ENCODE peak calls at places on chromosomes 4 and X, in nine cellular contexts. N is HFF-Myc, Z is astrocyte of the spinal cord, C is GM12864, D is HL-60, L is foreskin fibroblast, P is BJ, B is GM12865, K is OCI-LY7. X is an unnamed sample.

GRCh38 chr4:150080335-150080734 is 2.1 kb downstream of the DCLK2 start:
- DNase-seq in N (peak), Z (peak), C (no peak), D (no peak), L (peak), P (no peak), B (no peak), K (no peak), X (no peak)

GRCh38 chrX:120562569-120562926 is 1.8 kb upstream of the CUL4B start:
- DNase-seq in N (no peak), Z (no peak), C (no peak), D (no peak), L (peak), P (no peak), B (no peak), K (no peak), X (no peak)

GRCh38 chr4:168863719-168864632 is 146.1 kb downstream of the CBR4 start:
- DNase-seq in N (no peak), Z (no peak), C (no peak), D (no peak), L (peak), P (no peak), B (no peak), K (no peak), X (no peak)

GRCh38 chr4:149168645-149169044 is 647.0 kb downstream of the IQCM start:
- DNase-seq in N (no peak), Z (no peak), C (no peak), D (no peak), L (no peak), P (no peak), B (no peak), K (no peak), X (no peak)

GRCh38 chr4:138488527-138488926 is 246.4 kb upstream of the SLC7A11 start:
- DNase-seq in N (no peak), Z (no peak), C (no peak), D (no peak), L (no peak), P (no peak), B (no peak), K (no peak), X (no peak)

GRCh38 chr4:119579823-119580222 is 48.8 kb downstream of the PDE5A start:
- DNase-seq in N (no peak), Z (no peak), C (no peak), D (no peak), L (no peak), P (no peak), B (no peak), K (no peak), X (no peak)

GRCh38 chrX:125289920-125290319 is 29.8 kb upstream of the TEX13C start:
- DNase-seq in N (no peak), Z (peak), C (no peak), D (no peak), L (no peak), P (no peak), B (no peak), K (no peak), X (no peak)

GRCh38 chr4:52748432-52748831 is 2.8 kb downstream of the ERVMER34-1 start:
- DNase-seq in N (no peak), Z (no peak), C (peak), D (no peak), L (no peak), P (no peak), B (peak), K (no peak), X (no peak)

GRCh38 chr4:18404642-18405041 is 383.1 kb upstream of the LCORL start:
- DNase-seq in N (no peak), Z (no peak), C (no peak), D (no peak), L (no peak), P (no peak), B (peak), K (no peak), X (no peak)

GRCh38 chr4:54708339-54709279 is 50.9 kb downstream of the KIT start:
- DNase-seq in N (no peak), Z (no peak), C (no peak), D (no peak), L (no peak), P (no peak), B (no peak), K (no peak), X (no peak)

GRCh38 chrX:100407784-100408642 is 2.1 kb downstream of the PCDH19 start:
- DNase-seq in N (no peak), Z (no peak), C (no peak), D (no peak), L (no peak), P (no peak), B (no peak), K (no peak), X (no peak)

GRCh38 chr4:54473077-54473545 is 184.6 kb upstream of the KIT start:
- DNase-seq in N (peak), Z (no peak), C (no peak), D (no peak), L (peak), P (no peak), B (no peak), K (no peak), X (no peak)

GRCh38 chr4:146029939-146030710 is 91.5 kb upstream of the ZNF827 start:
- DNase-seq in N (no peak), Z (no peak), C (peak), D (no peak), L (no peak), P (no peak), B (peak), K (peak), X (no peak)

GRCh38 chr4:10593130-10593529 is 91.4 kb downstream of the CLNK start:
- DNase-seq in N (no peak), Z (no peak), C (no peak), D (no peak), L (no peak), P (no peak), B (no peak), K (no peak), X (no peak)

GRCh38 chr4:119785963-119786362 is 157.4 kb upstream of the PDE5A start:
- DNase-seq in N (no peak), Z (peak), C (no peak), D (no peak), L (peak), P (no peak), B (no peak), K (no peak), X (peak)

GRCh38 chr4:86032476-86033022 is 327.3 kb downstream of the MAPK10 start:
- DNase-seq in N (no peak), Z (peak), C (no peak), D (peak), L (peak), P (peak), B (no peak), K (no peak), X (peak)

GRCh38 chr4:27861802-27862201 is 1001.2 kb downstream of the STIM2 start:
- DNase-seq in N (no peak), Z (peak), C (no peak), D (no peak), L (no peak), P (no peak), B (peak), K (no peak), X (peak)

GRCh38 chr4:169080970-169081369 is 70.9 kb upstream of the CBR4 start:
- DNase-seq in N (no peak), Z (peak), C (no peak), D (no peak), L (peak), P (no peak), B (no peak), K (peak), X (peak)

GRCh38 chrX:148372925-148373324 is 127.5 kb upstream of the AFF2 start:
- DNase-seq in N (no peak), Z (no peak), C (no peak), D (no peak), L (no peak), P (no peak), B (no peak), K (peak), X (no peak)
- H3K4me3 ChIP-seq in N (no peak), Z (no peak), C (no peak), D (no peak), L (no peak), P (no peak), B (no peak), K (no peak), X (no peak)

GRCh38 chrX:49186125-49187027 is at the start of gene PRICKLE3:
- DNase-seq in N (no peak), Z (peak), C (no peak), D (no peak), L (peak), P (no peak), B (peak), K (peak), X (no peak)
- TF ChIP-seq CTCF in N (peak), Z (peak), C (peak), D (no peak), L (peak), P (peak), B (peak), K (peak), X (no peak)

DNA sequence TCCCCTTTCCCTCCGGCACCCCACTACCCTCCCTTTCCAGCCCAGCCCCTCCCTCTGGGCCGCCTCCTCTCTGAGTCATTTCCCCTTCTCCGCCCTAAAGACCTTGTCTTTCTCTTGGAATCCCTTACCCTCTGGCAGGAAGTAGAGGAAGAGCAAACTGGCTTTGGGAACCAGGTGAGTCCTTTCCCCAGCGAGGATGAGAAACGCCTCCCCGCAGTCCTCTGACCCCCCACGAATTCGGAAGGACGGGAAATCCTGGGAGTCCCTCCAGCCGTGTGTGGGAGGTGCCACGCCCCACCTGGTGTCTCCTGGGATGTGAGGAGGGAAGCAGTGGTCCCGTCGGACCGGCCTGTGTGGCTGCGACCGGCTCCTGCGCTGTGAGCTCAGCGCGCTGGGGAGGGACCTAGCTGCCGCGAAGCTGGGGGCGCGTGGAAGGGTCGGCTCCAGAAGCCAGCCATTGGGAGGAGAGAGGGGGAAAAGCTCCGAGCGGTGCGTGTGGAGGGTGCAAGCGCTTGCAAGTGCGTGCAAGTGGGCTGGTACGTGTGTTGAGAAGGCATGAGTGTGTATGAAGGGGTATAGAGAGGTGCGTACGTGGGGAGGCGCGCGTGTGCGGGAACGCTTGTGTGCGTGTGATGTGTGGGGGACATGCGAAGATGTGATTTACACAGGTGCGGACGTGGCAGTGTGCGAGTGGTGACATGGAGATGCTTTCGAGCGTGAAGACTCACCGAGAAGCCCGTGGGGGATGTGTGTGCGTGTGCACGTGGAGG is 46.3 kb downstream of the TEX13B start:
- DNase-seq in N (no peak), Z (no peak), C (no peak), D (no peak), L (peak), P (no peak), B (no peak), K (no peak), X (no peak)
- H3K4me3 ChIP-seq in N (peak), Z (peak), C (no peak), D (no peak), L (peak), P (peak), B (no peak), K (no peak), X (peak)

DNA sequence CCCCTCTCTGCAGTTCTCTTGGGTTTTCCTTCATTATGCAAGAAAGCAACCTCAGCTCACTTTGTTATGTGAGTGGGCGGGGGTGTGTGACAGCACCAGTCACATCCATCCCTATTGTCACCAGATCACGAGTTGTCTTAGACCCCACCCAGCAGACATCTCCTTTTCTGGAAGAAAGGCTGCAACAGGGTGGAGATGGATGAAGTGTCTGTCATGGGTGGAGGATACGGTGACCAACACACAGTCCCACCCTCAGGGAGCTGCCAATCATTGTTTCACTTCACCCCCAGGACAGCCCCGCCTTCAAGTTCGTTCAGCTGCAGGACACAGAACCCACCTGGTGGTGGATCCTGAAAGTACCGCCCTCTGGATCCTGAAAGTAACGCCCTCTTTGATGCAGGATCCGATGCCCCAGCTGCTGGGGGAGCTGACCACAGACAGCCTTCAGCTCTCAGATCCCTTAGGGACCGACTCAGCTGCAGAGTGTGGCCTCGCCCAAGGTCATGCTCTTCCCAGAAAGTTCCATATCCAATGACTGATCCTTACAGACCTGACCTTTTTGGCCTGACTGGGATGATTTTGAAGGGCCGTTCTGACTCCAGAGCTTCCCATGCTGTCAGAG is 79.7 kb downstream of the SMIM20 start:
- DNase-seq in N (no peak), Z (no peak), C (peak), D (no peak), L (peak), P (no peak), B (peak), K (peak), X (no peak)
- TF ChIP-seq CTCF in N (peak), Z (no peak), C (peak), D (no peak), L (peak), P (no peak), B (peak), K (peak), X (peak)

DNA sequence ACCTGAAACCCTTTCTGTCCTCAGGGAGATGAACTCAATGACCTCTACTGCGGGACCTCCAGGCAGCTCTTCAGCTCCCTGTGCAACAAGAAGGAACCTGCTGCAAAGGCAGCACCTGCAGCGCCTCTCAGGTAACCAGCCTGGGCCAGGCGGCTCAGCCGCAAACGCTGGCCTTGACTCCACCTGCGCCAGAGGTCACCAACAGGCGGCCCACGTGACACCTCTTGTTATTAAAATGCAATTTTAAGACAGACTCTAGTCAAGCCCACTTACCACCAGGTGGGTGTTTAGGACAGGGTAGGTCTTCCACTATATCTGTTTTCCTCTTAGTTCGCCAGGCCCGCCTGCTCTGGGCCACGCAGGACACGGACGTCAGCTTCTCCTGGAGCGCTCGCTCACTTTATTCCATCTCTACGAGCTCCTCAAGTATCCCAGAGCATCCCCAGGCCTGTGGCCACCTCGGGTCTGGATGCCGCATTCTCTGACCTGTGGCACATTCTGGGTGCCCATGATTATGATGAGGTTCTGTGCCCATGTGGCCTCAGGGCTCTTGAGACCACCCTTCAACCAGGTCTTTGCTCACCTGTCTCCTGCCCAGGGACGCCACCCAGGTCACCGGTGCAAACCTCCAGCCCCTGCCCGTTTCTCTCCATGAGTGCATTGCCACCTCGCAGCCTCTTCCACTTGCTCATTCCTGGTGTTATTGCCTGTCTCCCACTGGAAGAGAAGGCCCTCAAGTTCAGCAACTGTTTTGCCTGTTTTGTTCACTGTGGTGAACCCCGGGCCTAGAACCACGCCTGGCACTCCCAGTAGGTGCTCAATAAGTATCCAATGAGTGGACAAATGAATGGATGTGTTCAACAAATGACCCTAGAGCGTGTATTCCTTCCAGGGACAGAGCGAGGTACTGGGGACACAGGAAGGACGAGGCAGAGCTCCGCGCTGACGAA is 32.8 kb upstream of the JAKMIP1 start:
- DNase-seq in N (no peak), Z (no peak), C (no peak), D (no peak), L (no peak), P (no peak), B (no peak), K (no peak), X (no peak)
- H3K4me3 ChIP-seq in N (no peak), Z (no peak), C (no peak), D (no peak), L (no peak), P (no peak), B (no peak), K (no peak), X (no peak)

GRCh38 chr4:41620594-41621256 is 82.8 kb downstream of the LIMCH1 start:
- DNase-seq in N (no peak), Z (no peak), C (no peak), D (no peak), L (no peak), P (no peak), B (no peak), K (no peak), X (no peak)

GRCh38 chr4:41613782-41614181 is 75.8 kb downstream of the LIMCH1 start:
- DNase-seq in N (no peak), Z (no peak), C (no peak), D (no peak), L (peak), P (no peak), B (no peak), K (no peak), X (no peak)

GRCh38 chr4:41614519-41614918 is 76.6 kb downstream of the LIMCH1 start:
- DNase-seq in N (no peak), Z (no peak), C (no peak), D (no peak), L (no peak), P (no peak), B (no peak), K (no peak), X (no peak)

GRCh38 chr4:41622816-41623215 is 84.9 kb downstream of the LIMCH1 start:
- DNase-seq in N (no peak), Z (no peak), C (no peak), D (no peak), L (no peak), P (no peak), B (no peak), K (no peak), X (no peak)

DNA sequence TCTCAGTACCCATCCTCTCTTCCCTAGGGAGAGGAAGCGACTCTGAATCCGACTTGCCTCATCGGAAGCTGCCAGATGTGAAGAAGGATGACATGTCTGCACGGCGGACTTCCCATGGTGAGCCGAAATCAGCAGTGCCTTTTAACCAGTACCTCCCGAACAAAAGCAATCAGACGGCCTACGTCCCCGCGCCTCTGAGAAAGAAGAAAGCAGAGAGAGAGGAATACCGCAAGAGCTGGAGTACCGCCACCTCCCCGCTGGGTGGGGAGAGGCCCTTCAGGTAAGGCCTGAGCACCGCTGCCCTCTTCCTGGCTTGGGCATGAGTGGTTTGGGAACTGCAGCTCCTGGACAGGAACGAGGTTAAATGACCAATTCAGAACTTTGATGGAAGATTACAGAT is 81.2 kb downstream of the LIMCH1 start:
- DNase-seq in N (no peak), Z (no peak), C (no peak), D (no peak), L (no peak), P (no peak), B (no peak), K (no peak), X (no peak)
- TF ChIP-seq CTCF in N (no peak), Z (no peak), C (no peak), D (no peak), L (no peak), P (no peak), B (no peak), K (no peak), X (no peak)

GRCh38 chrX:22594771-22595170 is 322.1 kb downstream of the CBLL2 start:
- DNase-seq in N (no peak), Z (no peak), C (no peak), D (no peak), L (no peak), P (no peak), B (no peak), K (no peak), X (no peak)
- H3K4me3 ChIP-seq in N (no peak), Z (no peak), C (no peak), D (no peak), L (no peak), P (no peak), B (no peak), K (no peak), X (no peak)

GRCh38 chrX:1935805-1936204 is 320.9 kb downstream of the ASMT start:
- DNase-seq in N (no peak), Z (no peak), C (no peak), D (no peak), L (no peak), P (no peak), B (no peak), K (no peak), X (no peak)
- TF ChIP-seq CTCF in N (no peak), Z (no peak), C (no peak), D (no peak), L (no peak), P (no peak), B (no peak), K (peak), X (no peak)

DNA sequence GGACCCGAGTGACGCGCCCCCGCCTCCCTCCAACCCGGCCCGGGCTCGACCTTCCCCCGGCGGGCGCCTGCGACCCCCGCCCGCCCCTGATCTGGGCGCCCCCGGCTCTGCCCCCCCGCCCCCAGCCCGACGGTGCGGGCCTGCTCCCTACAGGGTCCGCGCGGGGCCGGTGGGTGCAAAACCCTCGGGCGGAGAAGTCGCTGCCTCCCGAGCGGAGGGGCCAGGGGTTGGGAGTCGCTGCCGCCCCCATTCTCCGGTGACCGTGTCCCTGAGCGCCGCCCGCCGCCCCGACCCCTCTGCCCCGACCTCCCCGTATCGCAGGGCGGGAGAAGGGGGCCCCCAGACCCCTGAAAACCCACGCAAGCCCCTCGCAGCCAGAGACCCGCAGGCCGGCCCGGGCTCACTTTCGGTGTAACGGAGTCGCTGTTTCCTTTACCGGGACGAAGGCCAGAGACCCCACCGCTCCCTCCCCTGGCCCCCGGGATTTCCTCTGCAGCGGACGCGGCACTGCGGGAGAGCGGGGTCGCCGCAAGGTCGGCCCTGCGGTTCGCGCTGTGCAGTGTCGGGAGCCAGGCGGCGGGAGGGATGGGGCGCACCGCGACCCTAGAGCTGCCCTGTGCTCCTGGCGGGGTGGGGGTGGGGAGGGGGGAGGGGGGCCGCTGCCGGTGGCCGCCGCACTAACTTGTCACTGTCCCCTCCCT is 729 bp upstream of the CPLX1 start:
- DNase-seq in N (no peak), Z (no peak), C (no peak), D (no peak), L (no peak), P (no peak), B (no peak), K (no peak), X (no peak)
- H3K4me3 ChIP-seq in N (no peak), Z (no peak), C (no peak), D (no peak), L (no peak), P (no peak), B (no peak), K (no peak), X (peak)